ENCODE peak calls at places on chromosomes 13 and 19, in four cellular contexts. E is K562, Y is HepG2, G is GM12878. V is an unnamed sample.

GRCh38 chr19:51460164-51460992 is 2.1 kb upstream of the SIGLEC8 start:
- DNase-seq in G (no peak), Y (peak), E (peak), V (peak)

GRCh38 chr13:32314271-32314967 is 744 bp downstream of the ZAR1L start:
- DNase-seq in G (no peak), Y (no peak), E (no peak), V (no peak)

GRCh38 chr19:13023666-13024065 is 28.4 kb downstream of the NFIX start:
- DNase-seq in E (peak), Y (no peak), G (no peak), V (no peak)

GRCh38 chr13:77516342-77516789 is 19.1 kb upstream of the SCEL start:
- DNase-seq in Y (no peak), G (no peak), E (no peak), V (no peak)

GRCh38 chr13:23710366-23710765 is 140.2 kb downstream of the TNFRSF19 start:
- DNase-seq in G (no peak), E (no peak), Y (no peak), V (no peak)

GRCh38 chr13:77034883-77035282 is 7.9 kb upstream of the FBXL3 start:
- DNase-seq in G (no peak), E (no peak), Y (no peak), V (no peak)

GRCh38 chr19:19329199-19329598 is 8.6 kb downstream of the MAU2 start:
- DNase-seq in E (no peak), G (no peak), Y (no peak), V (no peak)

GRCh38 chr13:75685239-75685697 is 49.1 kb downstream of the LMO7 start:
- DNase-seq in E (no peak), Y (peak), G (no peak), V (no peak)

GRCh38 chr13:112697756-112698655 is 8.2 kb downstream of the ATP11A start:
- DNase-seq in E (no peak), G (no peak), Y (peak), V (peak)

GRCh38 chr13:35499131-35500051 is 22.9 kb upstream of the MAB21L1 start:
- DNase-seq in G (no peak), E (no peak), Y (no peak), V (no peak)

GRCh38 chr13:113625965-113626661 is 31.9 kb downstream of the ATP4B start:
- DNase-seq in Y (no peak), G (no peak), E (no peak), V (no peak)

GRCh38 chr19:40284501-40285352 is at the start of gene AKT2:
- DNase-seq in E (peak), Y (no peak), G (peak), V (peak)

GRCh38 chr13:34372581-34372980 is 554.6 kb downstream of the RFC3 start:
- DNase-seq in G (no peak), E (no peak), Y (no peak), V (no peak)

GRCh38 chr19:7857727-7858701 is 16.2 kb downstream of the PRR36 start:
- DNase-seq in Y (no peak), E (peak), G (no peak), V (peak)

GRCh38 chr13:30346159-30346788 is 38.9 kb upstream of the KATNAL1 start:
- DNase-seq in Y (no peak), G (peak), E (no peak), V (no peak)

GRCh38 chr19:18232540-18233223 is 6.4 kb upstream of the PDE4C start:
- DNase-seq in E (peak), G (no peak), Y (no peak), V (peak)

GRCh38 chr13:93145199-93145598 is 81.4 kb upstream of the GPC6 start:
- DNase-seq in E (no peak), G (no peak), Y (no peak), V (no peak)

DNA sequence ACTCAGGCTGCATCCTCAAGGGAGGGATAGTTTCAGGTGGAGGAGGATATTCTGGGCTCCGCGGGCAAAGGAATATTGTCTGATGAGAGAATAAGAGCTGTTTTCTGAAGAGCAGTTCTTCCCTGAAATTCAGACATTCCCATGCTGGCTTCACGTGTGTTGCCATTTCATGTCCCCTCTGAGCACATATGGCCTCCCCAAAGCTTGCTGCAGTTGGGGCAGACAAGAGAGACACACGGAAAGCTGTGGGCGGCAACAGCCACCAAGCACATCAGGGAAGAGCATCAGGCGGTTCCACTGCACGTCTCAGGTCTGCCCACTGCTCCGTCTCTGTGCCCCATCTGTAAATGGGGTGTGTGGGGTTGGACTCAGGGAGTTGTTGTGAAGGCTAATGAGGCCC is 247.5 kb upstream of the TSHZ3 start:
- DNase-seq in Y (no peak), G (no peak), E (no peak), V (no peak)
- TF ChIP-seq ATF2 in Y (no peak), G (no peak), E (no peak), V (no peak)

GRCh38 chr19:47081095-47081494 is 32.5 kb downstream of the ZC3H4 start:
- DNase-seq in Y (no peak), E (no peak), G (no peak), V (no peak)
- TF ChIP-seq CBFB in Y (no peak), E (no peak), G (no peak), V (no peak)

GRCh38 chr19:44573647-44574046 is 39.7 kb upstream of the IGSF23 start:
- DNase-seq in Y (no peak), G (no peak), E (no peak), V (no peak)

GRCh38 chr19:44570603-44570983 is 41.1 kb upstream of the CEACAM20 start:
- DNase-seq in Y (no peak), G (peak), E (no peak), V (no peak)

GRCh38 chr19:44573183-44573582 is 40.2 kb upstream of the IGSF23 start:
- DNase-seq in G (no peak), Y (no peak), E (no peak), V (no peak)

GRCh38 chr19:44571830-44572661 is 41.3 kb upstream of the IGSF23 start:
- DNase-seq in Y (no peak), G (no peak), E (no peak), V (no peak)

GRCh38 chr19:44570984-44571684 is 41.7 kb upstream of the CEACAM20 start:
- DNase-seq in Y (peak), E (peak), G (no peak), V (peak)
- TF ChIP-seq ATF2 in Y (peak), E (no peak), G (no peak), V (no peak)

GRCh38 chr13:67275351-67275989 is 45.3 kb upstream of the PCDH9 start:
- DNase-seq in E (no peak), Y (no peak), G (no peak), V (no peak)

GRCh38 chr13:67277581-67277980 is 47.4 kb upstream of the PCDH9 start:
- DNase-seq in E (no peak), G (no peak), Y (no peak), V (no peak)

GRCh38 chr13:67273001-67273400 is 42.9 kb upstream of the PCDH9 start:
- DNase-seq in E (no peak), G (no peak), Y (no peak), V (no peak)

GRCh38 chr13:67281476-67281875 is 51.3 kb upstream of the PCDH9 start:
- DNase-seq in G (no peak), E (no peak), Y (no peak), V (no peak)

DNA sequence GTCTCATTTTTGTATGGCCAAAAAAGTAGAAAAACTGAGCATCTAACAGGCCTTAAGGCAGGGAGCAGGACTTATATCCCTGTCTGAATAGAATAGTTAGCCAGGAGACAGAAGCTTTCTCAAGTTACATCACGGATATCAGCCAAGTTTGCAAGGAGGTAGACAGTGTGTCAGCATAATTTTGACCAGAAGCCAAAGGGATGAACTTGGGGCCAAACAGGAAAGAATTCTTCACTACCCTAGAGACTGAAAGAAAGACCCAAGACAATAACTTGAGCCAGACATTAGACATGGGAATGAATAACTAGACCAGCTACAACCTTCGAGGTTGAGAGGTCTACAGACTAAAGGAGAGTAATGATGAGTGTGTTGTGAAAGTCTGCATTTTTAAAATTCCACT is 48.1 kb upstream of the PCDH9 start:
- DNase-seq in E (no peak), Y (no peak), G (no peak), V (no peak)
- TF ChIP-seq CBFB in E (no peak), Y (no peak), G (no peak), V (no peak)

GRCh38 chr19:9934132-9934950 is 2.0 kb downstream of the OLFM2 start:
- DNase-seq in E (peak), G (no peak), Y (peak), V (peak)

GRCh38 chr19:9935409-9936062 is 779 bp downstream of the OLFM2 start:
- DNase-seq in G (no peak), E (no peak), Y (no peak), V (peak)

GRCh38 chr19:9937001-9937411 is 691 bp upstream of the OLFM2 start:
- DNase-seq in Y (no peak), G (no peak), E (no peak), V (peak)

GRCh38 chr19:9939301-9939913 is 3.1 kb upstream of the OLFM2 start:
- DNase-seq in G (no peak), Y (no peak), E (no peak), V (no peak)

GRCh38 chr19:9936151-9937000 is at the start of gene OLFM2:
- DNase-seq in G (no peak), E (peak), Y (no peak), V (peak)
- TF ChIP-seq ATF2 in G (no peak), E (no peak), Y (no peak), V (no peak)

GRCh38 chr13:90230311-90230710 is 1117.2 kb upstream of the MIR17HG start:
- DNase-seq in G (no peak), E (no peak), Y (no peak), V (no peak)
- TF ChIP-seq CBFB in G (no peak), E (no peak), Y (no peak), V (no peak)

DNA sequence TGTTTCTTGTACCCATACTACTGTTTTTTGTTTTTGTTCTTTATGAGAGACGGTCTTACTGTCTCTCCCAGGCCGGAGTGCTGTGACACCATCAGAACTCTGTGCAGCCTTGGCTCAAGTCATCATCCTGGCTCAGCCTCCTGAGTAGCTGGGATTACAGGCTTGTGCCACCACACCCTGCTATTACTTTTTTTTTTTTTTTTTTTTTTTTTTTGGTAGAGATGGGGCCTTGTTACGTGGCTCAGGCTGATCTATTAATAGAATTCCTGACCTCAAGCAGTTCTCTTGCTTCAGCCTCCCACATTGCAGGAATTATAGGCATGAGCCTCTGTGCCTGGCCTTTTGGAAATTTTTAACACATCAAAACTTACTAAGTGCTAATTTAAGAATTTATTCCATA is 2.9 kb upstream of the ZNF304 start:
- DNase-seq in Y (no peak), G (no peak), E (no peak), V (no peak)
- TF ChIP-seq ATF2 in Y (no peak), G (no peak), E (no peak), V (no peak)

GRCh38 chr19:15225797-15226196 is 6.5 kb downstream of the EPHX3 start:
- DNase-seq in E (no peak), Y (no peak), G (no peak), V (no peak)
- TF ChIP-seq CBFB in E (no peak), Y (no peak), G (no peak), V (no peak)

GRCh38 chr19:1528596-1529429 is 4.9 kb downstream of the PLK5 start:
- DNase-seq in E (no peak), Y (no peak), G (no peak), V (no peak)

GRCh38 chr19:1525343-1525742 is 1.5 kb downstream of the PLK5 start:
- DNase-seq in E (no peak), G (no peak), Y (no peak), V (no peak)

GRCh38 chr19:1526066-1526778 is 2.3 kb downstream of the PLK5 start:
- DNase-seq in Y (no peak), E (no peak), G (no peak), V (no peak)

GRCh38 chr19:1527650-1528309 is 3.9 kb downstream of the PLK5 start:
- DNase-seq in E (no peak), G (no peak), Y (no peak), V (no peak)

GRCh38 chr19:1526979-1527649 is 3.2 kb downstream of the PLK5 start:
- DNase-seq in E (no peak), Y (no peak), G (no peak), V (no peak)
- TF ChIP-seq ATF2 in E (no peak), Y (no peak), G (no peak), V (no peak)